ENCODE peak calls at places on chromosomes 11 and 22, in nine cellular contexts. B is body of pancreas, W is K562, R is tibial nerve, V is suprapubic skin, U is esophagus squamous epithelium, O is A549, M is ovary, P is Peyer's patch. A is an unnamed sample.

GRCh38 chr11:12143461-12144258 is 33.3 kb downstream of the MICAL2 start:
- DNase-seq in B (no peak), W (no peak), R (no peak), V (no peak), U (no peak), O (peak), M (no peak), P (no peak), A (no peak)

GRCh38 chr11:130727715-130728114 is 188.6 kb downstream of the SNX19 start:
- DNase-seq in B (no peak), W (no peak), R (no peak), V (no peak), U (no peak), O (no peak), M (no peak), P (no peak), A (no peak)

GRCh38 chr22:25650834-25651233 is 86.4 kb downstream of the GRK3 start:
- DNase-seq in B (no peak), W (no peak), R (no peak), V (no peak), U (no peak), O (no peak), M (no peak), P (no peak), A (no peak)

GRCh38 chr11:8715501-8715900 is 32.9 kb downstream of the RPL27A start:
- DNase-seq in B (no peak), W (no peak), R (peak), V (no peak), U (no peak), O (no peak), M (no peak), P (no peak), A (no peak)

GRCh38 chr11:74612877-74613276 is 20.5 kb downstream of the POLD3 start:
- DNase-seq in B (no peak), W (no peak), R (no peak), V (no peak), U (no peak), O (no peak), M (no peak), P (no peak), A (no peak)

GRCh38 chr11:37184371-37184770 is 586.3 kb upstream of the RAG2 start:
- DNase-seq in B (no peak), W (no peak), R (no peak), V (no peak), U (no peak), O (no peak), M (no peak), P (no peak), A (no peak)

GRCh38 chr11:73894725-73895335 is 18.0 kb downstream of the PAAF1 start:
- DNase-seq in B (no peak), W (no peak), R (no peak), V (no peak), U (no peak), O (no peak), M (no peak), P (no peak), A (no peak)

GRCh38 chr11:79046365-79046764 is 394.5 kb downstream of the TENM4 start:
- DNase-seq in B (no peak), W (no peak), R (no peak), V (no peak), U (no peak), O (no peak), M (no peak), P (no peak), A (no peak)

GRCh38 chr11:76408171-76408965 is 27.2 kb downstream of the GVQW3 start:
- DNase-seq in B (no peak), W (no peak), R (no peak), V (no peak), U (no peak), O (no peak), M (no peak), P (no peak), A (no peak)

GRCh38 chr11:46026616-46027293 is 94.5 kb downstream of the PHF21A start:
- DNase-seq in B (no peak), W (no peak), R (no peak), V (no peak), U (no peak), O (no peak), M (no peak), P (no peak), A (no peak)

GRCh38 chr11:33072465-33072864 is 33.1 kb downstream of the TCP11L1 start:
- DNase-seq in B (no peak), W (no peak), R (no peak), V (no peak), U (no peak), O (no peak), M (no peak), P (no peak), A (no peak)

GRCh38 chr11:117430293-117430955 is 102.8 kb downstream of the CEP164 start:
- DNase-seq in B (no peak), W (no peak), R (no peak), V (no peak), U (no peak), O (no peak), M (no peak), P (no peak), A (no peak)

GRCh38 chr11:111983187-111983986 is 41.8 kb upstream of the DLAT start:
- DNase-seq in B (peak), W (peak), R (no peak), V (no peak), U (no peak), O (peak), M (no peak), P (peak), A (no peak)

GRCh38 chr22:37923927-37924326 is 17.8 kb downstream of the MICALL1 start:
- DNase-seq in B (peak), W (no peak), R (no peak), V (no peak), U (no peak), O (no peak), M (no peak), P (no peak), A (no peak)

GRCh38 chr22:25448435-25449051 is 115.9 kb upstream of the GRK3 start:
- DNase-seq in B (no peak), W (peak), R (no peak), V (no peak), U (no peak), O (no peak), M (peak), P (no peak), A (no peak)

GRCh38 chr11:128299132-128299726 is 288.1 kb downstream of the ETS1 start:
- DNase-seq in B (no peak), W (no peak), R (peak), V (no peak), U (no peak), O (no peak), M (no peak), P (no peak), A (no peak)

GRCh38 chr11:76245720-76246119 is 39.4 kb upstream of the WNT11 start:
- DNase-seq in B (no peak), W (no peak), R (no peak), V (no peak), U (no peak), O (no peak), M (no peak), P (peak), A (no peak)

GRCh38 chr11:86593833-86594232 is 78.6 kb downstream of the ME3 start:
- DNase-seq in B (no peak), W (no peak), R (no peak), V (no peak), U (no peak), O (no peak), M (no peak), P (no peak), A (no peak)

GRCh38 chr11:86818466-86819282 is 18.3 kb downstream of the PRSS23 start:
- DNase-seq in B (no peak), W (peak), R (no peak), V (no peak), U (no peak), O (peak), M (no peak), P (no peak), A (no peak)

GRCh38 chr22:49266561-49267519 is 560.8 kb downstream of the BRD1 start:
- DNase-seq in B (no peak), W (no peak), R (no peak), V (no peak), U (no peak), O (no peak), M (no peak), P (no peak), A (no peak)

GRCh38 chr11:120546312-120547205 is 35.0 kb downstream of the GRIK4 start:
- DNase-seq in B (peak), W (no peak), R (no peak), V (peak), U (no peak), O (peak), M (peak), P (no peak), A (no peak)

GRCh38 chr22:22553735-22554134 is 5.3 kb downstream of the PRAME start:
- DNase-seq in B (no peak), W (peak), R (no peak), V (no peak), U (no peak), O (no peak), M (no peak), P (no peak), A (no peak)

GRCh38 chr11:1153951-1154487 is 3.7 kb upstream of the MUC5AC start:
- DNase-seq in B (peak), W (peak), R (no peak), V (peak), U (no peak), O (peak), M (peak), P (peak), A (no peak)

DNA sequence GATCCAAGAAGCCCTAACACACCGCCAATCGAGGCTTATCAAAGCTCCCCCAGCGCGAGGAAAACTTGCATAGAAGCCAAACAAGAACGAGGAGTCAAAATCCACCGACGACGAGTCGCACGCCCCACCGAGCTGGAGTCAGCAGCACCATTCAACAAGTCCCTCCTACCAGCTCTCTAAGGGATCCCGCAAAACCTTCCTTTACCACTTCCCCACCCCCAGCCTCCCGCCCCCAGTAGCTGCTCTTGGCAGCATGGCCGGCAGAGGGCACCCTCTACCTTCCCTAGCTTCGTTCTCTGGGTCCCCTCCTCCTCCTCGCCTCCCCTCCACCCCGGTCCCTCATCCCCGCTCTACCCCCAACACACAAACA is 1.4 kb downstream of the BDNF start:
- DNase-seq in B (peak), W (peak), R (peak), V (peak), U (no peak), O (peak), M (peak), P (peak), A (no peak)
- H3K4me3 ChIP-seq in B (no peak), W (no peak), R (peak), V (peak), U (peak), O (peak), M (peak), P (no peak), A (peak)

DNA sequence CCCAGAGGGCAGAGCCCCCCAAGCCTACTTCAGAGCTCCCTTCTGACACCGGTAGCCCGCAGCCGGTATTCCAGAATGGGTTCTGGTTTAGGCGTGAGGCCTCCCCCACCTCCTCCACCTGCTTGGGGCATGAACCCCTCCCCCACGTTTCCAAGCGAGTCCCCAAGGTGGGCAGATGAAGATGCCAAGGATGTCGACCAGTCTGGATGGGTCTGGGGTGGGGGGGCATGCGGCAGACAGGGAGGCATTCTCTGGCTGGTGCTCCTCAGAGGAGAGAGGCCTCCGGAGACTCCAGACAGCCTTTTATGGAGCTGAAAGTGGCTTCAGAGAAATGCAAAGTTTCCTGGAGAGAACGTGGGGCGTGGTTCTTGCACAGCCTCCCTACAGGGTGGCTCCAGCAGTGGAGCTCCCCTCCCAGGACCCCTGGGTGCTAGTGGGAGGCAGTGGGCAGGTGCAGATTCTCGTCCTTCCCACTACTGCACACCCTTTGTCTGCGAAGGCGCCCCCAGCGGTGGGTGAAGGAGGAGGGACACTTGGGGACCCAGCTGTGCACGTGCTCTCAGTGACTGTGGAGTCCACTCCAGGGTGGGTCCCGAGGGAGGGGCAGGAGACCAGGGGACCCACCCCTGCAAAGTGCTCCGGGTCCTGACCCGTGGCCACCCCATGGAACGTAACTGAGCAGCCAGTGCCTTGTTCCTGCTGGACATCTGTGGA is 4.2 kb downstream of the CCND1 start:
- DNase-seq in B (no peak), W (no peak), R (no peak), V (peak), U (no peak), O (no peak), M (peak), P (no peak), A (no peak)
- TF ChIP-seq CTCF in B (no peak), W (no peak), R (no peak), V (no peak), U (no peak), O (no peak), M (no peak), P (no peak), A (no peak)

DNA sequence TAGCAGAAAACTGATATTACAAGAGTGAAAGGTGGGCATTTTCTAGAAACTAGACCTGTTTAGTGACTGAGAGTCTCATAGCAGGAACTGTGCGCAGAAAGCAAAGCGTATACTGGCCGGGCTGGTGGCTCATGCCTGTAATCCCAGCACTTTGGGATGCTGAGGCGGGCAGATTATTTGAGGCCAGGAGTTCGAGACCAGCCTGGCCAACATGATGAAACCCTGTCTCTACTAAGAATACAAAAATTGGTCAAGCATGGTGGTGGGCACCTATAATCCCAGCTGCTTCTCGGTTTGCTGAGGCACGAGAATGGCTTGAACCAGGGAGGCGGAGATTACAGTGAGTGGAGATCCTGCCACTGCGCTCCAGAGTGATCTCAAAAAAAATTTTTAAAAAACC is 1.8 kb upstream of the NUP98 start:
- DNase-seq in B (no peak), W (no peak), R (no peak), V (no peak), U (no peak), O (no peak), M (no peak), P (no peak), A (no peak)
- TF ChIP-seq POLR2A in B (no peak), W (no peak), R (no peak), V (no peak), U (no peak), O (no peak), M (no peak), P (no peak), A (no peak)

DNA sequence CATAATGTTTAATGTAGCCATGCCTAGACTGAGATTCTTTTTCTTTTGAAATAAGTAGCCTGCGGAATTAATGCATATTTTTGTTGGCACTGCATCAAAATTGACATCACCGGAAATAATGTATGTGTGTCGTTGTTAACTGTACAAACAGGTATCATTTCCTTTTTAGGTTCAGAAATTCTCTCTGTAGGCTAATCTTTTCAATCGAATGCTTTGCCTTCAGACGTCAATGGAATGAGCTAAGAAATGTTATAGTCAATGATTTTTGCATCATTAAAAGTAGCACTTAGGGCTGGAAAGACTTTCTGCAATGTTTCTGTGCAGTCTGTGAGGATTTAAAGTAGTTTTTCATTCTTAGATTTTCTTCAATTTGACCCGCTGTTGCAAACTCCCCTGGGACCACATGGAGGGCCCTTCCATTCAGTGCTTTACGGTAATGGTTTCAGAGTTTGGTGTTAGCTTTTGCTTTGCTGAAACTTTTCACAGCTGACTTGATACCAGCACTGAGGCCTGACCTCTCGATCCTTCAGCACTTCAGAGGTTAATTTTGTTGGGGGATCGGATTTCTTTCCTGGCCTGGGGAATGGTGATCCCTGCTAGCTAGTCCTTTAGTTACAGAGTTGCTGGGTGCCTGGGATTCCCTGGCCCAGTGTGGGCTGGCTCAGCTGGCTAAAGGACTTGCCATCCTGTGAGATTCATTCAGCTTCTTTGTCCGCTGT is 137.8 kb downstream of the DBX1 start:
- DNase-seq in B (peak), W (no peak), R (no peak), V (no peak), U (no peak), O (peak), M (peak), P (no peak), A (no peak)
- H3K4me3 ChIP-seq in B (no peak), W (no peak), R (no peak), V (peak), U (peak), O (peak), M (no peak), P (no peak), A (no peak)

GRCh38 chr22:45009881-45010531 is at the start of gene PHF21B:
- DNase-seq in B (peak), W (peak), R (no peak), V (no peak), U (no peak), O (peak), M (peak), P (no peak), A (no peak)
- TF ChIP-seq CTCF in B (no peak), W (no peak), R (no peak), V (no peak), U (no peak), O (no peak), M (no peak), P (no peak), A (no peak)

GRCh38 chr11:67613313-67613959 is 6.7 kb downstream of the NDUFV1 start:
- DNase-seq in B (no peak), W (no peak), R (no peak), V (no peak), U (no peak), O (no peak), M (no peak), P (no peak), A (no peak)

GRCh38 chr11:67614730-67615454 is 8.2 kb downstream of the NDUFV1 start:
- DNase-seq in B (no peak), W (no peak), R (no peak), V (no peak), U (no peak), O (no peak), M (no peak), P (no peak), A (no peak)

GRCh38 chr11:67615455-67616430 is 9.0 kb downstream of the NDUFV1 start:
- DNase-seq in B (peak), W (peak), R (no peak), V (peak), U (no peak), O (peak), M (no peak), P (peak), A (no peak)

GRCh38 chr11:67612751-67613150 is 6.0 kb downstream of the NDUFV1 start:
- DNase-seq in B (no peak), W (no peak), R (no peak), V (no peak), U (no peak), O (no peak), M (no peak), P (no peak), A (no peak)

GRCh38 chr11:67613960-67614715 is 7.4 kb downstream of the NDUFV1 start:
- DNase-seq in B (peak), W (peak), R (no peak), V (peak), U (no peak), O (peak), M (peak), P (peak), A (no peak)
- TF ChIP-seq POLR2A in B (peak), W (peak), R (no peak), V (no peak), U (no peak), O (no peak), M (no peak), P (no peak), A (no peak)

GRCh38 chr11:125345706-125346561 is 150.1 kb downstream of the FEZ1 start:
- DNase-seq in B (peak), W (peak), R (peak), V (peak), U (peak), O (peak), M (peak), P (peak), A (peak)
- H3K4me3 ChIP-seq in B (no peak), W (no peak), R (no peak), V (no peak), U (no peak), O (no peak), M (no peak), P (no peak), A (no peak)

A was measured in esophagus muscularis mucosa.